ENCODE peak calls at places on chromosomes 7 and 10, in four cellular contexts. One of them, this sample, is unnamed.

GRCh38 chr7:17347426-17347825 is 49.0 kb downstream of the AHR start:
- DNase-seq in A549: no peak
- DNase-seq in GM12878: no peak
- DNase-seq in K562: no peak
- DNase-seq in this sample: no peak

GRCh38 chr7:149879801-149880738 is 6.3 kb downstream of the ATP6V0E2 start:
- DNase-seq in A549: no peak
- DNase-seq in GM12878: no peak
- DNase-seq in K562: no peak
- DNase-seq in this sample: no peak

GRCh38 chr10:62885656-62886461 is 69.7 kb upstream of the EGR2 start:
- DNase-seq in A549: peak
- DNase-seq in GM12878: no peak
- DNase-seq in K562: no peak
- DNase-seq in this sample: peak

GRCh38 chr7:35801392-35802101 is 690 bp downstream of the SEPTIN7 start:
- DNase-seq in A549: peak
- DNase-seq in GM12878: no peak
- DNase-seq in K562: peak
- DNase-seq in this sample: peak

GRCh38 chr7:4129481-4130122 is 552.5 kb upstream of the FOXK1 start:
- DNase-seq in A549: no peak
- DNase-seq in GM12878: no peak
- DNase-seq in K562: no peak
- DNase-seq in this sample: no peak

GRCh38 chr10:13567030-13567429 is 19.7 kb upstream of the PRPF18 start:
- DNase-seq in A549: no peak
- DNase-seq in GM12878: no peak
- DNase-seq in K562: no peak
- DNase-seq in this sample: no peak

GRCh38 chr7:145812218-145812617 is 304.4 kb upstream of the CNTNAP2 start:
- DNase-seq in A549: no peak
- DNase-seq in GM12878: no peak
- DNase-seq in K562: no peak
- DNase-seq in this sample: no peak

GRCh38 chr7:1579481-1580421 is 9.9 kb upstream of the PSMG3 start:
- DNase-seq in A549: peak
- DNase-seq in GM12878: no peak
- DNase-seq in K562: peak
- DNase-seq in this sample: peak

GRCh38 chr10:44125879-44126675 is 258.8 kb downstream of the CXCL12 start:
- DNase-seq in A549: no peak
- DNase-seq in GM12878: no peak
- DNase-seq in K562: no peak
- DNase-seq in this sample: no peak

GRCh38 chr7:42247301-42247700 is 10.3 kb upstream of the GLI3 start:
- DNase-seq in A549: no peak
- DNase-seq in GM12878: no peak
- DNase-seq in K562: no peak
- DNase-seq in this sample: peak

GRCh38 chr10:9869185-9869584 is 1148.5 kb upstream of the CELF2 start:
- DNase-seq in A549: no peak
- DNase-seq in GM12878: no peak
- DNase-seq in K562: no peak
- DNase-seq in this sample: no peak

GRCh38 chr7:124364283-124364682 is 331.4 kb upstream of the TMEM229A start:
- DNase-seq in A549: no peak
- DNase-seq in GM12878: no peak
- DNase-seq in K562: no peak
- DNase-seq in this sample: no peak

GRCh38 chr10:72087392-72087968 is 871 bp downstream of the SPOCK2 start:
- DNase-seq in A549: no peak
- DNase-seq in GM12878: no peak
- DNase-seq in K562: no peak
- DNase-seq in this sample: no peak

GRCh38 chr7:20197837-20198236 is 19.3 kb downstream of the MACC1 start:
- DNase-seq in A549: no peak
- DNase-seq in GM12878: no peak
- DNase-seq in K562: no peak
- DNase-seq in this sample: no peak

GRCh38 chr7:146053492-146053891 is 63.1 kb upstream of the CNTNAP2 start:
- DNase-seq in A549: no peak
- DNase-seq in GM12878: no peak
- DNase-seq in K562: peak
- DNase-seq in this sample: no peak

GRCh38 chr10:45373003-45373782 is 823 bp upstream of the ALOX5 start:
- DNase-seq in A549: no peak
- DNase-seq in GM12878: no peak
- DNase-seq in K562: peak
- DNase-seq in this sample: no peak

GRCh38 chr7:25847331-25848070 is 304.5 kb upstream of the NFE2L3 start:
- DNase-seq in A549: no peak
- DNase-seq in GM12878: no peak
- DNase-seq in K562: no peak
- DNase-seq in this sample: no peak

GRCh38 chr7:98878365-98879197 is at the start of gene TRRAP:
- DNase-seq in A549: peak
- DNase-seq in GM12878: no peak
- DNase-seq in K562: peak
- DNase-seq in this sample: peak

GRCh38 chr7:92735707-92736106 is 100.7 kb downstream of the CDK6 start:
- DNase-seq in A549: no peak
- DNase-seq in GM12878: no peak
- DNase-seq in K562: no peak
- DNase-seq in this sample: no peak

GRCh38 chr10:62637249-62638061 is 167.1 kb upstream of the ADO start:
- DNase-seq in A549: no peak
- DNase-seq in GM12878: peak
- DNase-seq in K562: no peak
- DNase-seq in this sample: peak

GRCh38 chr10:110118891-110119621 is 88.3 kb upstream of the MXI1 start:
- DNase-seq in A549: no peak
- DNase-seq in GM12878: no peak
- DNase-seq in K562: no peak
- DNase-seq in this sample: no peak

GRCh38 chr10:36114913-36115312 is 472.8 kb upstream of the FZD8 start:
- DNase-seq in A549: no peak
- DNase-seq in GM12878: no peak
- DNase-seq in K562: no peak
- DNase-seq in this sample: no peak

GRCh38 chr7:85685901-85686300 is 499.0 kb upstream of the SEMA3D start:
- DNase-seq in A549: no peak
- DNase-seq in GM12878: no peak
- DNase-seq in K562: no peak
- DNase-seq in this sample: no peak

GRCh38 chr7:152924826-152925411 is 165.4 kb downstream of the ACTR3B start:
- DNase-seq in A549: no peak
- DNase-seq in GM12878: no peak
- DNase-seq in K562: no peak
- DNase-seq in this sample: no peak

GRCh38 chr10:88949912-88950664 is 2.5 kb downstream of the ACTA2 start:
- DNase-seq in A549: no peak
- DNase-seq in GM12878: no peak
- DNase-seq in K562: no peak
- DNase-seq in this sample: no peak

GRCh38 chr10:97234403-97234802 is 48.6 kb upstream of the SLIT1 start:
- DNase-seq in A549: peak
- DNase-seq in GM12878: no peak
- DNase-seq in K562: peak
- DNase-seq in this sample: peak

GRCh38 chr7:133961724-133962123 is 165.4 kb upstream of the LRGUK start:
- DNase-seq in A549: no peak
- DNase-seq in GM12878: no peak
- DNase-seq in K562: no peak
- DNase-seq in this sample: no peak

GRCh38 chr7:101165958-101166602 is 711 bp upstream of the VGF start:
- DNase-seq in A549: no peak
- DNase-seq in GM12878: no peak
- DNase-seq in K562: peak
- DNase-seq in this sample: no peak

GRCh38 chr7:97835296-97836138 is 36.7 kb downstream of the ASNS start:
- DNase-seq in A549: peak
- DNase-seq in GM12878: peak
- DNase-seq in K562: peak
- DNase-seq in this sample: peak

GRCh38 chr10:9228770-9229169 is 1174.3 kb downstream of the GATA3 start:
- DNase-seq in A549: no peak
- DNase-seq in GM12878: no peak
- DNase-seq in K562: no peak
- DNase-seq in this sample: no peak

GRCh38 chr7:106377847-106378361 is 93.1 kb upstream of the NAMPT start:
- DNase-seq in A549: peak
- DNase-seq in GM12878: no peak
- DNase-seq in K562: no peak
- DNase-seq in this sample: no peak

GRCh38 chr7:106620034-106620433 is 40.9 kb downstream of the CCDC71L start:
- DNase-seq in A549: no peak
- DNase-seq in GM12878: no peak
- DNase-seq in K562: no peak
- DNase-seq in this sample: no peak

GRCh38 chr7:66258409-66258808 is 53.3 kb downstream of the TPST1 start:
- DNase-seq in A549: no peak
- DNase-seq in GM12878: no peak
- DNase-seq in K562: no peak
- DNase-seq in this sample: no peak

GRCh38 chr7:36796850-36797618 is 72.7 kb upstream of the AOAH start:
- DNase-seq in A549: no peak
- DNase-seq in GM12878: no peak
- DNase-seq in K562: no peak
- DNase-seq in this sample: peak

GRCh38 chr10:21675157-21675796 is 141.2 kb downstream of the MLLT10 start:
- DNase-seq in A549: peak
- DNase-seq in GM12878: no peak
- DNase-seq in K562: peak
- DNase-seq in this sample: peak

GRCh38 chr10:11698691-11699545 is 43.3 kb upstream of the ECHDC3 start:
- DNase-seq in A549: no peak
- DNase-seq in GM12878: peak
- DNase-seq in K562: no peak
- DNase-seq in this sample: peak

GRCh38 chr7:66344166-66344565 is 139.0 kb downstream of the TPST1 start:
- DNase-seq in A549: no peak
- DNase-seq in GM12878: no peak
- DNase-seq in K562: no peak
- DNase-seq in this sample: peak

GRCh38 chr7:134623193-134623592 is 23.5 kb upstream of the BPGM start:
- DNase-seq in A549: no peak
- DNase-seq in GM12878: no peak
- DNase-seq in K562: no peak
- DNase-seq in this sample: no peak

GRCh38 chr7:6654113-6654841 is 17.2 kb downstream of the ZNF316 start:
- DNase-seq in A549: no peak
- DNase-seq in GM12878: no peak
- DNase-seq in K562: no peak
- DNase-seq in this sample: no peak

GRCh38 chr7:140367528-140367927 is 30.8 kb downstream of the SLC37A3 start:
- DNase-seq in A549: no peak
- DNase-seq in GM12878: no peak
- DNase-seq in K562: no peak
- DNase-seq in this sample: no peak
- TF ChIP-seq JUNB in A549: no peak
- TF ChIP-seq JUNB in GM12878: no peak
- TF ChIP-seq JUNB in K562: no peak
- TF ChIP-seq JUNB in this sample: no peak

GRCh38 chr10:34650156-34650555 is 164.9 kb downstream of the PARD3 start:
- DNase-seq in A549: no peak
- DNase-seq in GM12878: no peak
- DNase-seq in K562: no peak
- DNase-seq in this sample: no peak
- TF ChIP-seq USF2 in A549: no peak
- TF ChIP-seq USF2 in GM12878: peak
- TF ChIP-seq USF2 in K562: no peak
- TF ChIP-seq USF2 in this sample: no peak

GRCh38 chr10:95384011-95384704 is 93.4 kb upstream of the PDLIM1 start:
- DNase-seq in A549: no peak
- DNase-seq in GM12878: no peak
- DNase-seq in K562: no peak
- DNase-seq in this sample: no peak
- TF ChIP-seq SMC3 in A549: no peak
- TF ChIP-seq SMC3 in GM12878: no peak
- TF ChIP-seq SMC3 in K562: no peak
- TF ChIP-seq SMC3 in this sample: no peak

DNA sequence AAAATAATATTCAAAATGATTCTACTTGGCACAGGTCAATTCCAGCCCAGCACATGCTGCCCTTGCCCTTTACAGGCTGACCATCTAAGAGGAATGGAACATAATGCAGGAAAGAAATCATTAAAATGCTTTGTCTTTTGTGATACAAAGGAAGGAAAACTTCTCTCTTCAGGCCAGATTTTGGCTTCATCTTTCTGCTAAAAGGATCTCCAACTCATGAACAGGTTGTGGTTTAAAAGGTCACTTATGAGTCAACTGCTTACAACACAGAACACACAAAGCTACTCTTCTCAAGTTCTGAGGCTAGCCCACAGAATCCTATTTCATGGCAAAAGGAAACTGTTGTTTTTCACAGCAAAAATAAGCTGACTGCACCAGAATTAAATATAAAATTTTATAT is 197.1 kb downstream of the DOCK4 start:
- DNase-seq in A549: no peak
- DNase-seq in GM12878: no peak
- DNase-seq in K562: no peak
- DNase-seq in this sample: peak
- TF ChIP-seq JUNB in A549: no peak
- TF ChIP-seq JUNB in GM12878: no peak
- TF ChIP-seq JUNB in K562: no peak
- TF ChIP-seq JUNB in this sample: no peak

GRCh38 chr7:34157137-34157536 is 251.8 kb downstream of the BMPER start:
- DNase-seq in A549: no peak
- DNase-seq in GM12878: no peak
- DNase-seq in K562: no peak
- DNase-seq in this sample: no peak

GRCh38 chr7:34156336-34156735 is 251.0 kb downstream of the BMPER start:
- DNase-seq in A549: no peak
- DNase-seq in GM12878: no peak
- DNase-seq in K562: no peak
- DNase-seq in this sample: no peak

GRCh38 chr7:34160261-34160752 is 255.0 kb downstream of the BMPER start:
- DNase-seq in A549: no peak
- DNase-seq in GM12878: no peak
- DNase-seq in K562: no peak
- DNase-seq in this sample: no peak

GRCh38 chr7:34158754-34159153 is 253.4 kb downstream of the BMPER start:
- DNase-seq in A549: no peak
- DNase-seq in GM12878: no peak
- DNase-seq in K562: peak
- DNase-seq in this sample: peak

GRCh38 chr7:34158311-34158710 is 253.0 kb downstream of the BMPER start:
- DNase-seq in A549: no peak
- DNase-seq in GM12878: no peak
- DNase-seq in K562: no peak
- DNase-seq in this sample: no peak
- TF ChIP-seq USF2 in A549: no peak
- TF ChIP-seq USF2 in GM12878: no peak
- TF ChIP-seq USF2 in K562: no peak
- TF ChIP-seq USF2 in this sample: no peak

GRCh38 chr7:8356071-8356470 is 77.3 kb upstream of the NXPH1 start:
- DNase-seq in A549: no peak
- DNase-seq in GM12878: no peak
- DNase-seq in K562: no peak
- DNase-seq in this sample: no peak
- TF ChIP-seq SMC3 in A549: no peak
- TF ChIP-seq SMC3 in GM12878: no peak
- TF ChIP-seq SMC3 in K562: no peak
- TF ChIP-seq SMC3 in this sample: no peak

This sample was measured in HepG2.